ENCODE peak calls at places on chromosomes 5 and 9, in eight cellular contexts. Y is adrenal gland; E is foreskin fibroblast; X is heart right ventricle; S is NCI-H748 treated with DMSO at 0.1 percent for 48 hours; K is OCI-LY7; D is stimulated activated CD4-positive, alpha-beta T cell treated with anti-CD3 and anti-CD28 coated beads, Interleukin-15, amount 100 ng/mL, for 1 hour; V is choroid plexus epithelial cell. O is an unnamed sample.

GRCh38 chr9:24434183-24434582 is 111.5 kb downstream of the IZUMO3 start:
- DNase-seq in S (no peak), X (no peak), D (no peak), E (no peak), K (no peak), V (no peak), Y (no peak), O (no peak)

GRCh38 chr5:14937277-14937676 is 65.7 kb upstream of the ANKH start:
- DNase-seq in Y (peak), D (no peak), K (no peak), X (no peak), E (no peak), S (peak), V (no peak), O (no peak)

GRCh38 chr5:17230808-17231525 is 13.5 kb downstream of the BASP1 start:
- DNase-seq in S (no peak), V (no peak), K (no peak), Y (no peak), E (no peak), D (no peak), X (no peak), O (no peak)

GRCh38 chr5:110852541-110852940 is 113.7 kb downstream of the SLC25A46 start:
- DNase-seq in D (no peak), V (no peak), Y (no peak), S (no peak), X (no peak), E (no peak), K (no peak), O (no peak)

GRCh38 chr5:95070866-95071265 is 214.0 kb downstream of the MCTP1 start:
- DNase-seq in X (no peak), D (no peak), K (no peak), Y (no peak), S (no peak), E (no peak), V (no peak), O (no peak)

GRCh38 chr9:136902259-136902821 is 16.0 kb downstream of the TRAF2 start:
- DNase-seq in D (peak), X (peak), K (no peak), S (no peak), V (peak), E (no peak), Y (peak), O (peak)

GRCh38 chr5:172772112-172772906 is 1.3 kb upstream of the DUSP1 start:
- DNase-seq in S (peak), D (peak), E (peak), Y (peak), X (peak), K (peak), V (peak), O (peak)

GRCh38 chr9:4815381-4815956 is 22.7 kb downstream of the RCL1 start:
- DNase-seq in D (no peak), K (no peak), S (no peak), E (no peak), V (no peak), X (no peak), Y (no peak), O (no peak)

GRCh38 chr5:148961261-148962199 is 101.3 kb downstream of the SH3TC2 start:
- DNase-seq in Y (no peak), D (no peak), V (no peak), E (no peak), S (no peak), X (no peak), K (no peak), O (no peak)

GRCh38 chr9:126440938-126441337 is 114.3 kb downstream of the MVB12B start:
- DNase-seq in E (peak), K (no peak), Y (peak), X (no peak), D (no peak), V (no peak), S (no peak), O (no peak)

O was measured in lung.